ENCODE peak calls at places on chromosomes 7 and 10, in five cellular contexts. A is heart left ventricle, Z is body of pancreas, L is IMR-90, J is ovary. E is an unnamed sample.

GRCh38 chr10:48289652-48290238 is 15.2 kb upstream of the FRMPD2 start:
- DNase-seq in A (peak; percentile 49), Z (peak; percentile 70), L (peak; percentile 40), J (no peak), E (peak; percentile 34)

GRCh38 chr7:157397751-157398691 is 61.2 kb downstream of the DNAJB6 start:
- DNase-seq in A (peak; percentile 72), Z (peak; percentile 32), L (peak; percentile 81), J (peak; percentile 57), E (no peak)

GRCh38 chr10:61663466-61663865 is 737 bp downstream of the CABCOCO1 start:
- DNase-seq in A (no peak), Z (no peak), L (no peak), J (no peak), E (no peak)

GRCh38 chr10:110008518-110009339 is 945 bp downstream of the ADD3 start:
- DNase-seq in A (peak; percentile 55), Z (peak; percentile 82), L (no peak), J (peak; percentile 43), E (peak; percentile 70)

GRCh38 chr10:122140477-122140902 is 130.6 kb upstream of the BTBD16 start:
- DNase-seq in A (no peak), Z (no peak), L (peak; percentile 66), J (no peak), E (no peak)

GRCh38 chr7:68726386-68726785 is 871.9 kb upstream of the AUTS2 start:
- DNase-seq in A (no peak), Z (no peak), L (no peak), J (no peak), E (no peak)

GRCh38 chr10:48592346-48592745 is 12.5 kb downstream of the ARHGAP22 start:
- DNase-seq in A (no peak), Z (no peak), L (no peak), J (no peak), E (no peak)

GRCh38 chr7:22147113-22147512 is 201.4 kb upstream of the CDCA7L start:
- DNase-seq in A (no peak), Z (no peak), L (no peak), J (no peak), E (no peak)

GRCh38 chr10:97676770-97677581 is 10.1 kb downstream of the AVPI1 start:
- DNase-seq in A (no peak), Z (peak; percentile 47), L (peak; percentile 63), J (no peak), E (peak; percentile 58)

GRCh38 chr7:100602889-100603696 is 930 bp downstream of the PCOLCE start:
- DNase-seq in A (peak; percentile 80), Z (peak; percentile 50), L (peak; percentile 82), J (peak; percentile 92), E (no peak)

GRCh38 chr10:120825878-120826383 is 25.2 kb upstream of the WDR11 start:
- DNase-seq in A (no peak), Z (no peak), L (no peak), J (no peak), E (no peak)

GRCh38 chr10:43200538-43201390 is 62.5 kb downstream of the CSGALNACT2 start:
- DNase-seq in A (no peak), Z (no peak), L (no peak), J (no peak), E (peak; percentile 9)

GRCh38 chr7:133837248-133837647 is 289.9 kb upstream of the LRGUK start:
- DNase-seq in A (no peak), Z (no peak), L (no peak), J (no peak), E (no peak)

GRCh38 chr10:34526758-34527730 is 288.1 kb downstream of the PARD3 start:
- DNase-seq in A (no peak), Z (no peak), L (peak; percentile 98), J (no peak), E (no peak)

GRCh38 chr10:103789771-103790201 is 65.6 kb downstream of the SH3PXD2A start:
- DNase-seq in A (no peak), Z (peak; percentile 50), L (no peak), J (no peak), E (peak; percentile 79)

GRCh38 chr10:33273295-33274002 is 61.0 kb downstream of the NRP1 start:
- DNase-seq in A (peak; percentile 88), Z (peak; percentile 92), L (peak; percentile 96), J (peak; percentile 74), E (peak; percentile 67)

GRCh38 chr10:71804067-71804466 is 30.7 kb upstream of the VSIR start:
- DNase-seq in A (no peak), Z (no peak), L (no peak), J (no peak), E (no peak)

GRCh38 chr7:7220821-7221220 is 38.5 kb downstream of the C1GALT1 start:
- DNase-seq in A (no peak), Z (no peak), L (no peak), J (no peak), E (no peak)

GRCh38 chr10:132443605-132443997 is 46.6 kb downstream of the PWWP2B start:
- DNase-seq in A (no peak), Z (peak; percentile 42), L (peak; percentile 46), J (peak; percentile 62), E (peak; percentile 68)

GRCh38 chr10:56823849-56824248 is 462.8 kb upstream of the ZWINT start:
- DNase-seq in A (no peak), Z (no peak), L (no peak), J (no peak), E (no peak)

GRCh38 chr10:124279882-124280281 is 138.8 kb downstream of the OAT start:
- DNase-seq in A (no peak), Z (no peak), L (no peak), J (no peak), E (no peak)

GRCh38 chr10:111989136-111990050 is 194.2 kb downstream of the GPAM start:
- DNase-seq in A (no peak), Z (peak; percentile 18), L (no peak), J (no peak), E (no peak)

GRCh38 chr7:117990834-117991233 is 117.6 kb upstream of the CTTNBP2 start:
- DNase-seq in A (no peak), Z (no peak), L (no peak), J (no peak), E (no peak)

GRCh38 chr7:134690016-134690415 is 43.4 kb downstream of the BPGM start:
- DNase-seq in A (no peak), Z (no peak), L (peak; percentile 81), J (peak; percentile 56), E (no peak)

GRCh38 chr10:110356628-110357245 is 52.0 kb upstream of the SMNDC1 start:
- DNase-seq in A (peak; percentile 57), Z (no peak), L (peak; percentile 94), J (peak; percentile 31), E (peak; percentile 92)

GRCh38 chr7:98206451-98207330 is 4.5 kb upstream of the BHLHA15 start:
- DNase-seq in A (no peak), Z (no peak), L (no peak), J (no peak), E (peak; percentile 43)

GRCh38 chr10:4270116-4270515 is 485.1 kb upstream of the KLF6 start:
- DNase-seq in A (no peak), Z (no peak), L (peak; percentile 92), J (no peak), E (no peak)

GRCh38 chr7:69962856-69963149 is 364.5 kb downstream of the AUTS2 start:
- DNase-seq in A (no peak), Z (no peak), L (no peak), J (no peak), E (no peak)

GRCh38 chr7:149440222-149440621 is 20.6 kb downstream of the ZNF777 start:
- DNase-seq in A (no peak), Z (no peak), L (peak; percentile 14), J (no peak), E (no peak)

GRCh38 chr10:81725851-81726250 is 149.1 kb upstream of the NRG3 start:
- DNase-seq in A (no peak), Z (no peak), L (no peak), J (no peak), E (no peak)

GRCh38 chr7:1499367-1500029 is 4.7 kb downstream of the INTS1 start:
- DNase-seq in A (no peak), Z (no peak), L (no peak), J (no peak), E (no peak)

GRCh38 chr7:1501487-1502270 is 2.5 kb downstream of the INTS1 start:
- DNase-seq in A (no peak), Z (no peak), L (no peak), J (no peak), E (no peak)

GRCh38 chr7:1498370-1499305 is 5.6 kb downstream of the INTS1 start:
- DNase-seq in A (no peak), Z (no peak), L (no peak), J (no peak), E (no peak)

GRCh38 chr7:1502845-1503244 is 1.3 kb downstream of the INTS1 start:
- DNase-seq in A (no peak), Z (no peak), L (no peak), J (no peak), E (no peak)

GRCh38 chr7:1500064-1500807 is 4.0 kb downstream of the INTS1 start:
- DNase-seq in A (no peak), Z (no peak), L (no peak), J (no peak), E (no peak)
- H3K36me3 ChIP-seq in A (peaks cover 2% of the 10 kb centered on the region), Z (no peaks in the 10 kb centered on the region), L (peaks cover 55% of the 10 kb centered on the region), J (no peaks in the 10 kb centered on the region), E (peaks cover 75% of the 10 kb centered on the region)

GRCh38 chr10:79331709-79332108 is 15.6 kb upstream of the PPIF start:
- DNase-seq in A (peak; percentile 54), Z (no peak), L (peak; percentile 97), J (no peak), E (peak; percentile 21)
- H3K27ac ChIP-seq in A (no peak overlapping the region), Z (no peak overlapping the region), L (no peak overlapping the region), J (no peak overlapping the region), E (no peak overlapping the region)

DNA sequence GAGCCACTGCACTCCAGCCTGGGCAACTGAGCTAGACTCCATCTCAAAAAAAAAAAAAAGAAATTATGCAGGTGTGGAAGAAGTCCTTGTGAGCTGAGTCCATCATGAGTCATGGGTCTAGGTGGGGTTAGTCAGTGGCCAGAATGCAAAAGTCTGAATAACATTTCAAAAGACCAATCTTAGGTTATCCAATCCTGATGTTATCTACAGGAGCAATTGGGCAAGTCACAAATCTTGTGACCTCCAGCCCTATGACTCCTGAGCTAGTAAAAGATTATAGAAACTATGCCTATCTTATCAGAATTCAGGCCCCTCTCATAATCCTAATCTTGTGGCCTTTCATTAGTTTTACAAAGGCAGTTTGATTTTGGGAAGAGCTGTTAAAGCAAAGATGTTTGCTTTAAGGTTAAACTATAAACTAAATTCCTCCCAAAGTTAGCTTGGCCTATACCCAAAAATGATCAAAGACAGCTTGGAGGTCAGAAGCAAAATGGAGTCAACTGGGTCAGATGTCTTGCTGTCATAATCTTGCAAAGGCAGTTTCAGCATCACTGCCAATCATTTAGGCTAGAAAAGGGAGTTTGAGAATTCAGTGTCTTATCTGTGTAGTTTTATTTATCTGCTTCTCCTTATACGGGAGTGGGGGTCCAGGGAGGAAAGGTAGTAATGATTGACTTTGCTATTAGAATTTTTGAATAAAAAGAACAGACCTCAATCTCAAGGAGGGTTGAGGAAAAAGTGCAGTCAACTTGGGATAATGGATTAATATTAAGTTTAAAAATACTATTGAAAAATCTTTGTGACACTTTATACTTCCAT is 71.2 kb upstream of the TRIM24 start:
- DNase-seq in A (no peak), Z (no peak), L (no peak), J (no peak), E (no peak)
- TF ChIP-seq POLR2A in A (no peak), Z (no peak), L (no peak), J (no peak), E (no peak)

DNA sequence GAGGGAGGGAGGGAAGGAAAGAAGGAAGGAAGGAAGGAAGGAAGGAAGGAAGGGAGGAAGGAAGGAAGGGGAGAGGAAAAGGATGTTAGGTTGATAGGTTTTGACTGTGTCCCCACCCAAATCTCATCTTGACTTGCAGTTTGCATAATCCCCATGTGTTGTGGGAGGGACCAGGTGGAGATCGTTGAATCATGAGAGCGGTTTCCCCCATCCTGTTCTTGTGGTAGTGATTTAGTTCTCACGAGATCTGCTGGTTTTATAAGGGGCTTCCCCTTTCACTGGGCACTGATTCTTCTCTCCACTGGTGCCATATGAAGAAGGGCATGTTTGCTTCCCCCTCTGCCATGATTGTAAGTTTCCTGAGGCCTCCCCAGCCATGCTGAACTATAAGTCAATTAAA is 15.1 kb upstream of the NUDCD3 start:
- DNase-seq in A (no peak), Z (no peak), L (no peak), J (no peak), E (no peak)
- H3K36me3 ChIP-seq in A (no peaks in the 10 kb centered on the region), Z (no peaks in the 10 kb centered on the region), L (no peaks in the 10 kb centered on the region), J (no peaks in the 10 kb centered on the region), E (no peaks in the 10 kb centered on the region)

E was measured in Peyer's patch.